ENCODE peak calls at places on chromosomes 12 and 14, in four cellular contexts. T, X, U and G are unnamed samples.

GRCh38 chr14:51018521-51018920 is 74.2 kb upstream of the PYGL start:
- DNase-seq in T (no peak), X (peak), U (no peak), G (no peak)

GRCh38 chr14:85534914-85535313 is 5.0 kb downstream of the FLRT2 start:
- DNase-seq in T (no peak), X (peak), U (no peak), G (no peak)

GRCh38 chr14:92902191-92902590 is 20.8 kb upstream of the CHGA start:
- DNase-seq in T (no peak), X (no peak), U (no peak), G (no peak)

GRCh38 chr12:7995266-7995963 is 37.1 kb upstream of the FOXJ2 start:
- DNase-seq in T (peak), X (peak), U (peak), G (peak)

GRCh38 chr12:19402743-19403400 is 36.4 kb upstream of the AEBP2 start:
- DNase-seq in T (no peak), X (peak), U (no peak), G (no peak)

GRCh38 chr12:47238665-47239064 is 158.9 kb upstream of the AMIGO2 start:
- DNase-seq in T (no peak), X (peak), U (no peak), G (no peak)

GRCh38 chr12:57148469-57149308 is 1.3 kb upstream of the LRP1-AS start:
- DNase-seq in T (no peak), X (peak), U (peak), G (peak)

GRCh38 chr12:48678561-48679185 is 3.4 kb downstream of the KANSL2 start:
- DNase-seq in T (no peak), X (no peak), U (no peak), G (no peak)

GRCh38 chr14:22190411-22191191 is 398.4 kb downstream of the DAD1 start:
- DNase-seq in T (no peak), X (peak), U (no peak), G (no peak)

GRCh38 chr12:92445253-92446081 is 257.3 kb upstream of the PLEKHG7 start:
- DNase-seq in T (no peak), X (no peak), U (no peak), G (no peak)

GRCh38 chr12:104458645-104459555 is 2.2 kb downstream of the CHST11 start:
- DNase-seq in T (no peak), X (peak), U (peak), G (no peak)
- H3K27ac ChIP-seq in T (peak), X (peak), U (peak), G (peak)

GRCh38 chr12:87439990-87440827 is 589.0 kb downstream of the C12orf50 start:
- DNase-seq in T (no peak), X (peak), U (no peak), G (no peak)
- H3K27ac ChIP-seq in T (no peak), X (peak), U (no peak), G (peak)

DNA sequence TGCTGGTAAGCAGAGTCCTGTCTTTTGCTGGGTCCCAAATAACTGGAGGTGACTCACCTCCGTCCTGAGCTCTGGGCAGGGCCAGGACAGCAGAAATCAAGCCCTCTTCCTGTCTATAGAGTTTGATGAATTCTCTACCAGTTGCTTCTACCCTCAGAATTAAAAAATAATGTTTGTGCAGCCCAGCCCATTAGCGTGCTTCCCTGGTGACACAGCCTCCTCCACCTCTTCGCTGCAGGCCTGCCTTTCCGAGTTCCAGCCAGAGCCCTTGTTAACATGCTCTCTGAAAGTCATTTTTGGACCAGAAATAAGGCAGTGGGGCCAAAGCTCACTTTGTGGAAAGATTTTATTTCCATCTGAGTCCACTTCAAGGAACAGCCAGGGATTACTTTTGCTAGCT is 94.0 kb downstream of the TBX5 start:
- DNase-seq in T (no peak), X (peak), U (peak), G (no peak)
- H3K27ac ChIP-seq in T (peak), X (peak), U (no peak), G (peak)

GRCh38 chr12:1505576-1505975 is 88.8 kb downstream of the FBXL14 start:
- DNase-seq in T (no peak), X (no peak), U (no peak), G (no peak)
- H3K27ac ChIP-seq in T (no peak), X (no peak), U (no peak), G (no peak)

GRCh38 chr14:74967618-74968017 is 12.2 kb upstream of the PGF start:
- DNase-seq in T (no peak), X (no peak), U (no peak), G (no peak)
- H3K27ac ChIP-seq in T (no peak), X (no peak), U (no peak), G (no peak)

DNA sequence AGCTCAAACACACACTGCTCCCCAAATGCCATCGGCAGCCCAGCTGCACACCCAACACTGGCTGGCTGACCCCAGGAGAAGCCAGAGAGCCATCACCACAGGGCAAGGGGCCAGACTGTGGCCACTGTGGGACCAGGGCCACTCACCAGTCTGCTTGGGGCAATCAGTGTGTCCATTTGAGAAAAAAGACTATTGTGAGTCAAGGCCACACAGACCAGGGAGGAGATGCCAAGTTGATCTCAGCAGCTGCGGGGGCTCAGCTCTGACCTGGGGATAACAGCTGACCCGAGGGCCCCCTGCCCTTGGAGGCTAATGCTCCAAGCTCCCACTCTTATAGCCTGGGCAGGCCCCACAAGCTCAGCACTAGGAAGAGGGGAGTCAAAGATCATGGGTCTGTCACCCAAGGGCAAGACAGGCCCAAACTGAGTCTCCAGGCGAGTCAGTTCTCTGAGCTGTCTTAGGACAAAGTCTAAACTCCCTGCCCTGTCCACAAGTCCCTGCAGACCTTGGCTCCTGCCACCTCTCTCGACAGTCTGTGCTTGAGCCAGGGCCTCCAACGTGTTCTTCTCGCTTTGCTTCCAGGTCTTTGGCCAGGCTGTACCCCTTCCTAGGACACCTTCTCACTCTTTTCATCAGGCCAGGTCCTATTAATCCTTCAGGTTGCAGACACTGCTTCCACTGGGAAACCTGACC is 30.1 kb upstream of the PNMA1 start:
- DNase-seq in T (peak), X (no peak), U (peak), G (no peak)
- H3K27ac ChIP-seq in T (no peak), X (peak), U (peak), G (peak)